ENCODE peak calls at places on chromosomes 13 and 19, in five cellular contexts. D is neuronal stem cell, H is trophoblast cell, G is H1, V is mesenchymal stem cell. W is an unnamed sample.

GRCh38 chr19:15265214-15265613 is 33.0 kb upstream of the EPHX3 start:
- DNase-seq in D (no peak), H (no peak), G (no peak), V (no peak), W (no peak)

GRCh38 chr13:75153386-75153785 is 328.6 kb downstream of the TBC1D4 start:
- DNase-seq in D (no peak), H (no peak), G (no peak), V (no peak), W (no peak)

GRCh38 chr13:73107459-73107858 is 48.7 kb downstream of the KLF5 start:
- DNase-seq in D (no peak), H (no peak), G (no peak), V (no peak), W (no peak)

GRCh38 chr19:6459356-6460098 is at the start of gene SLC25A23:
- DNase-seq in D (peak; percentile 76), H (peak; percentile 20), G (peak; percentile 82), V (peak; percentile 78), W (peak; percentile 86)

GRCh38 chr19:48746738-48747575 is at the start of gene IZUMO1:
- DNase-seq in D (peak; percentile 83), H (peak; percentile 88), G (peak; percentile 97), V (peak; percentile 97), W (peak; percentile 94)

GRCh38 chr19:7522923-7523667 is 671 bp downstream of the MCOLN1 start:
- DNase-seq in D (no peak), H (peak; percentile 45), G (no peak), V (peak; percentile 67), W (no peak)

GRCh38 chr13:41971848-41972247 is 10.9 kb upstream of the VWA8 start:
- DNase-seq in D (no peak), H (no peak), G (no peak), V (no peak), W (no peak)

GRCh38 chr19:45276284-45276687 is 25.2 kb downstream of the MARK4 start:
- DNase-seq in D (no peak), H (no peak), G (no peak), V (no peak), W (no peak)

GRCh38 chr13:37168922-37169321 is 63.5 kb upstream of the CSNK1A1L start:
- DNase-seq in D (no peak), H (no peak), G (no peak), V (no peak), W (no peak)

GRCh38 chr13:29454931-29455481 is 140.5 kb downstream of the SLC7A1 start:
- DNase-seq in D (no peak), H (peak; percentile 84), G (peak; percentile 55), V (peak; percentile 28), W (peak; percentile 62)

GRCh38 chr13:99053636-99054233 is 75.9 kb upstream of the DOCK9 start:
- DNase-seq in D (no peak), H (no peak), G (no peak), V (no peak), W (no peak)

GRCh38 chr13:114119196-114119595 is 13.2 kb downstream of the RASA3 start:
- DNase-seq in D (no peak), H (no peak), G (no peak), V (peak; percentile 99), W (peak; percentile 94)

GRCh38 chr19:43501661-43502418 is 2.7 kb downstream of the PHLDB3 start:
- DNase-seq in D (peak; percentile 54), H (no peak), G (peak; percentile 83), V (no peak), W (peak; percentile 86)

GRCh38 chr13:113110048-113110851 is 4.7 kb downstream of the F7 start:
- DNase-seq in D (no peak), H (no peak), G (no peak), V (no peak), W (no peak)

GRCh38 chr19:45164577-45165335 is 4.0 kb upstream of the NKPD1 start:
- DNase-seq in D (no peak), H (no peak), G (peak; percentile 69), V (peak; percentile 79), W (peak; percentile 96)

GRCh38 chr13:97719759-97720158 is 233.7 kb upstream of the IPO5 start:
- DNase-seq in D (no peak), H (peak; percentile 76), G (no peak), V (peak; percentile 12), W (no peak)
- H2BK12ac ChIP-seq in D (no peak overlapping the region), H (no peak overlapping the region), G (no peak overlapping the region), V (no peak overlapping the region), W (no peak overlapping the region)

DNA sequence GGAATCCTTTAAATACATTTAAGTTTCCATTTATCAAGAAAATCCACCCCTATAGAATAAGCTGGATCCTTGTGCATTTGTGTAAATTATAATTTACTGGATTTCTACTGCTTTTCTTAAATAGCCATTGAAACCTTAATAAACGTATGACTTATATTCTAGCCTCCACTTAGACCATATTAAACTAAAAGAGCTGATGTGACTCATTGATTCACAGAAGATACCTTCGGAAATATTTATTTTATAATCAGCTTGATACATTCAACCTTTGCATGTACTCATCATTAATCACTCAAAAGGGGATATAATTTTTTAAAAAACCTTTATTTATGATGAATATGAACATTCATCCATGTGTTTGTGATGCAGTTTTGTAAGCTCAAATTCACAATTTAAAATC is 136.3 kb downstream of the SPRY2 start:
- DNase-seq in D (no peak), H (no peak), G (no peak), V (no peak), W (no peak)
- H2BK12ac ChIP-seq in D (no peak overlapping the region), H (no peak overlapping the region), G (no peak overlapping the region), V (no peak overlapping the region), W (no peak overlapping the region)

DNA sequence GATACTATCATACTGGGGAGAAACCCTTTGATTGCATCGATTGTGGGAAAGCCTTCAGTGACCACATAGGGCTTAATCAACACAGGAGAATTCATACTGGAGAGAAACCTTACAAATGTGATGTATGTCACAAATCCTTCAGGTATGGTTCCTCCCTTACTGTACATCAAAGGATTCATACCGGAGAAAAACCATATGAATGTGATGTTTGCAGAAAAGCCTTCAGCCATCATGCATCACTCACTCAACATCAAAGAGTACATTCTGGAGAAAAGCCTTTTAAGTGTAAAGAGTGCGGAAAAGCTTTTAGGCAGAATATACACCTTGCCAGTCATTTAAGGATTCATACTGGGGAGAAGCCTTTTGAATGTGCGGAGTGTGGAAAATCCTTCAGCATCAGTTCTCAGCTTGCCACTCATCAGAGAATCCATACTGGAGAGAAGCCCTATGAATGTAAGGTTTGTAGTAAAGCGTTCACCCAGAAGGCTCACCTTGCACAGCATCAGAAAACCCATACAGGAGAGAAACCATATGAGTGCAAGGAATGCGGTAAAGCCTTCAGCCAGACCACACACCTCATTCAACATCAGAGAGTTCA is 12.9 kb upstream of the ZNF470 start:
- DNase-seq in D (no peak), H (no peak), G (no peak), V (no peak), W (no peak)
- H2BK12ac ChIP-seq in D (no peak overlapping the region), H (no peak overlapping the region), G (no peak overlapping the region), V (no peak overlapping the region), W (no peak overlapping the region)

GRCh38 chr19:17862711-17863519 is 3.2 kb downstream of the RPL18A start:
- DNase-seq in D (no peak), H (no peak), G (no peak), V (no peak), W (no peak)

GRCh38 chr19:17860993-17861360 is 1.3 kb downstream of the RPL18A start:
- DNase-seq in D (no peak), H (no peak), G (no peak), V (peak; percentile 50), W (no peak)

GRCh38 chr19:17861542-17862402 is 2.1 kb downstream of the RPL18A start:
- DNase-seq in D (no peak), H (no peak), G (no peak), V (no peak), W (no peak)

GRCh38 chr19:17865364-17866311 is 5.9 kb downstream of the RPL18A start:
- DNase-seq in D (no peak), H (no peak), G (peak; percentile 59), V (no peak), W (no peak)

DNA sequence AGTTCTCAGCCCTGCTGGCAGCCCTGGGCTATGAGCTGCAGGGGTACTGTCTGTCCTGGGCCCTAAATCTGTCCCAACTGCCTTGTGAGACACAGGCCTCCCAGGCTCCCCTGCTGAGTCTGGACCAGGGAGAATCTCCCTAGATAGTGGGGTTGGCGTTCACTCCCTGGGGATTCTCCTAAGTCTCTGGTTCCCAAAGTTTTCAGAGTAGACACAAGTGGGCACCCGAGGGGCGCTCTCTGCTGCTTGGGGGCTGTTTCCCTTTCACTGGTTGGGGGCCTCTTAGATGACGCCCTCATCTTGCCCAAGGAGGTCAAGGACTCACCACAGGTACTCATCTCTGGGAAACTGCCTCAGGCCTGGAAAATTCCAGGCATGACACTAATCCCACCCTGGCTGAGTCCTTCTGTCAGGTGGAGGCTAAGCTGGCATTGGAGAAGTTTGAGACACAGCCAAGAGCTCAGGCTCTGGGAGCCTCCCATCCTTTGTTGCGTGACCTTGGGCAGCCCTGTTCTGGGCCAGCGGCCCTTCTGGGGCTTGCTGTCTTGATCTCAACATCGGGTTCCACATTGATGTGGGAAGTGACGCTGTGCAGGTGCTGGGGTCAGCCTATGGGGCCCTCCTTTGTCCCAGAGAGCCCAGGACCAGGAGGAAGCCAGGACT is 3.9 kb downstream of the RPL18A start:
- DNase-seq in D (no peak), H (no peak), G (no peak), V (no peak), W (no peak)
- H2BK12ac ChIP-seq in D (no peak overlapping the region), H (no peak overlapping the region), G (no peak overlapping the region), V (no peak overlapping the region), W (no peak overlapping the region)

GRCh38 chr13:80574113-80574512 is 233.2 kb upstream of the SPRY2 start:
- DNase-seq in D (no peak), H (no peak), G (no peak), V (no peak), W (no peak)
- H2BK12ac ChIP-seq in D (no peak overlapping the region), H (no peak overlapping the region), G (no peak overlapping the region), V (no peak overlapping the region), W (no peak overlapping the region)

GRCh38 chr19:42199440-42200115 is 17.9 kb downstream of the DEDD2 start:
- DNase-seq in D (no peak), H (no peak), G (no peak), V (no peak), W (peak; percentile 84)

GRCh38 chr19:42196011-42197001 is 21.2 kb downstream of the DEDD2 start:
- DNase-seq in D (no peak), H (no peak), G (peak; percentile 55), V (no peak), W (peak; percentile 74)

GRCh38 chr19:42200116-42200740 is 17.2 kb downstream of the DEDD2 start:
- DNase-seq in D (no peak), H (no peak), G (no peak), V (no peak), W (no peak)

GRCh38 chr19:42197375-42197817 is 20.1 kb downstream of the DEDD2 start:
- DNase-seq in D (no peak), H (no peak), G (no peak), V (no peak), W (peak; percentile 66)

GRCh38 chr19:42198676-42199439 is 18.6 kb downstream of the DEDD2 start:
- DNase-seq in D (no peak), H (no peak), G (no peak), V (no peak), W (peak; percentile 86)
- H2BK12ac ChIP-seq in D (no peak overlapping the region), H (no peak overlapping the region), G (peak overlapping the region; percentile 6), V (no peak overlapping the region), W (no peak overlapping the region)